ENCODE peak calls at places on chromosomes 2 and 18, in ten cellular contexts. S, P, D, R, C, H, E, V, Y and T are unnamed samples.

GRCh38 chr2:50769416-50769815 is 262.5 kb downstream of the NRXN1 start:
- DNase-seq in H (peak; percentile 31), C (no peak), V (peak; percentile 14), E (no peak), P (no peak), D (peak; percentile 75), S (no peak), Y (no peak), R (peak; percentile 84), T (no peak)

GRCh38 chr2:99261242-99261641 is 5.8 kb upstream of the LYG2 start:
- DNase-seq in D (no peak), P (no peak), H (no peak), E (no peak), R (no peak), S (no peak), C (no peak), V (no peak), Y (no peak), T (no peak)

GRCh38 chr2:120520929-120521912 is 175.3 kb downstream of the INHBB start:
- DNase-seq in Y (peak; percentile 24), S (peak; percentile 65), C (no peak), P (no peak), H (no peak), V (peak; percentile 31), E (peak; percentile 52), D (peak; percentile 19), R (peak; percentile 42), T (no peak)

GRCh38 chr2:142306126-142306525 is 175.3 kb upstream of the LRP1B start:
- DNase-seq in E (no peak), R (no peak), H (no peak), P (no peak), Y (no peak), D (no peak), V (no peak), C (no peak), S (no peak), T (no peak)

GRCh38 chr2:65364986-65365733 is 67.2 kb downstream of the SPRED2 start:
- DNase-seq in P (no peak), D (no peak), H (no peak), E (no peak), V (no peak), C (no peak), Y (no peak), R (no peak), S (peak; percentile 72), T (no peak)

GRCh38 chr18:55839350-55839749 is 251.4 kb upstream of the TCF4 start:
- DNase-seq in H (no peak), R (no peak), P (no peak), D (no peak), V (no peak), E (no peak), C (no peak), S (no peak), Y (no peak), T (no peak)

GRCh38 chr2:235493775-235494715 is at the start of gene AGAP1:
- DNase-seq in Y (no peak), C (peak; percentile 41), P (no peak), E (peak; percentile 92), D (peak; percentile 57), S (no peak), H (peak; percentile 75), V (peak; percentile 38), R (peak; percentile 84), T (peak; percentile 56)

GRCh38 chr2:145597809-145598208 is 1077.9 kb upstream of the ZEB2 start:
- DNase-seq in Y (no peak), D (no peak), E (no peak), V (no peak), C (no peak), P (no peak), R (no peak), S (no peak), H (no peak), T (no peak)

GRCh38 chr18:45167109-45167551 is 448.1 kb upstream of the SLC14A2 start:
- DNase-seq in S (no peak), H (no peak), E (no peak), R (no peak), P (no peak), D (peak; percentile 84), V (no peak), Y (no peak), C (no peak), T (no peak)